ENCODE peak calls at places on chromosomes 1 and 21, in ten cellular contexts. Z is activated CD4-positive, alpha-beta T cell treated with anti-CD3 and anti-CD28 coated beads for 24 hours; O is head of caudate nucleus; Q is fibroblast of mammary gland; M is neural crest cell; L is activated CD8-positive, alpha-beta memory T cell treated with anti-CD3 and anti-CD28 coated beads for 24 hours; H is putamen; K is midbrain; Y is LoVo; I is NCI-H1436. X is an unnamed sample.

GRCh38 chr1:109617291-109617801 is 2.1 kb downstream of the GNAT2 start:
- DNase-seq in Z (no peak), O (no peak), Q (peak; percentile 97), M (no peak), L (peak; percentile 59), H (no peak), K (no peak), Y (no peak), I (no peak), X (peak; percentile 35)

GRCh38 chr1:1954831-1955441 is 35.9 kb upstream of the TMEM52 start:
- DNase-seq in Z (no peak), O (no peak), Q (no peak), M (no peak), L (no peak), H (no peak), K (no peak), Y (no peak), I (no peak), X (no peak)

GRCh38 chr21:39657091-39657689 is 44.5 kb downstream of the B3GALT5 start:
- DNase-seq in Z (no peak), O (no peak), Q (no peak), M (no peak), L (no peak), H (no peak), K (no peak), Y (no peak), I (no peak), X (no peak)

GRCh38 chr1:66048011-66048410 is 255.3 kb downstream of the PDE4B start:
- DNase-seq in Z (no peak), O (no peak), Q (peak; percentile 39), M (no peak), L (no peak), H (no peak), K (no peak), Y (no peak), I (no peak), X (no peak)

GRCh38 chr1:11804666-11805453 is 904 bp downstream of the MTHFR start:
- DNase-seq in Z (no peak), O (no peak), Q (peak; percentile 68), M (no peak), L (no peak), H (peak; percentile 64), K (no peak), Y (peak; percentile 43), I (peak; percentile 30), X (no peak)

GRCh38 chr21:23401278-23401677 is 2206.0 kb downstream of the MRPL39 start:
- DNase-seq in Z (no peak), O (no peak), Q (peak; percentile 1), M (no peak), L (no peak), H (no peak), K (no peak), Y (no peak), I (no peak), X (no peak)

GRCh38 chr1:49197081-49197480 is 420.4 kb upstream of the BEND5 start:
- DNase-seq in Z (no peak), O (no peak), Q (peak; percentile 24), M (no peak), L (no peak), H (no peak), K (no peak), Y (no peak), I (no peak), X (no peak)

GRCh38 chr1:66758247-66758755 is 6.0 kb downstream of the DYNLT5 start:
- DNase-seq in Z (no peak), O (no peak), Q (peak; percentile 14), M (no peak), L (no peak), H (no peak), K (no peak), Y (no peak), I (no peak), X (no peak)

GRCh38 chr1:245896258-245896657 is 610.8 kb downstream of the SMYD3 start:
- DNase-seq in Z (no peak), O (no peak), Q (no peak), M (no peak), L (no peak), H (no peak), K (no peak), Y (no peak), I (no peak), X (no peak)

GRCh38 chr21:18443085-18443484 is 39.5 kb upstream of the TMPRSS15 start:
- DNase-seq in Z (no peak), O (no peak), Q (no peak), M (no peak), L (no peak), H (no peak), K (no peak), Y (no peak), I (peak; percentile 4), X (no peak)

GRCh38 chr1:198165927-198166647 is 9.3 kb downstream of the NEK7 start:
- DNase-seq in Z (no peak), O (no peak), Q (peak; percentile 25), M (no peak), L (no peak), H (no peak), K (no peak), Y (no peak), I (no peak), X (no peak)

X was measured in ecto neural progenitor cell.